ENCODE peak calls at places on chromosome 4, in four cellular contexts. H is stimulated activated CD4-positive, alpha-beta T cell treated with anti-CD3 and anti-CD28 coated beads, Interleukin-2, amount 100 ng/mL, for 48 hours; W is SK-N-SH; R is mucosa of descending colon. D is an unnamed sample.

GRCh38 chr4:182202650-182203049 is 40.6 kb upstream of the TENM3 start:
- DNase-seq in H (no peak), W (no peak), R (no peak), D (no peak)

GRCh38 chr4:102042843-102043802 is 252.6 kb downstream of the BANK1 start:
- DNase-seq in H (no peak), W (peak), R (no peak), D (no peak)

GRCh38 chr4:76306882-76307669 is 543 bp downstream of the STBD1 start:
- DNase-seq in W (peak), R (peak), H (no peak), D (no peak)

GRCh38 chr4:143700060-143700419 is 435 bp downstream of the FREM3 start:
- DNase-seq in H (no peak), W (peak), R (no peak), D (no peak)

GRCh38 chr4:169024762-169025161 is 14.7 kb upstream of the CBR4 start:
- DNase-seq in W (peak), H (no peak), R (peak), D (no peak)

GRCh38 chr4:128271551-128271950 is 16.1 kb downstream of the PGRMC2 start:
- DNase-seq in W (no peak), H (no peak), R (no peak), D (no peak)

GRCh38 chr4:11428701-11429571 is at the start of gene HS3ST1:
- DNase-seq in R (peak), H (peak), W (peak), D (peak)

GRCh38 chr4:86664959-86665358 is 70.8 kb downstream of the PTPN13 start:
- DNase-seq in H (no peak), W (no peak), R (no peak), D (no peak)

GRCh38 chr4:26576171-26576829 is 7.6 kb upstream of the TBC1D19 start:
- DNase-seq in W (no peak), R (no peak), H (no peak), D (no peak)

GRCh38 chr4:28167411-28167810 is 1306.8 kb downstream of the STIM2 start:
- DNase-seq in H (no peak), W (no peak), R (no peak), D (no peak)

GRCh38 chr4:168942985-168943384 is 67.1 kb downstream of the CBR4 start:
- DNase-seq in R (no peak), W (no peak), H (no peak), D (no peak)

GRCh38 chr4:8912089-8912455 is 40.4 kb upstream of the HMX1 start:
- DNase-seq in R (no peak), W (no peak), H (no peak), D (no peak)

GRCh38 chr4:186808635-186809018 is 85.0 kb upstream of the FAT1 start:
- DNase-seq in H (no peak), W (no peak), R (no peak), D (no peak)

GRCh38 chr4:68175562-68176155 is 46.0 kb upstream of the TMPRSS11F start:
- DNase-seq in R (peak), W (peak), H (peak), D (no peak)

GRCh38 chr4:74583066-74583700 is 138.2 kb downstream of the AREG start:
- DNase-seq in H (no peak), R (no peak), W (no peak), D (no peak)